ENCODE peak calls at places on chromosomes 1 and 21, in four cellular contexts. X, N, P and T are unnamed samples.

GRCh38 chr1:151947140-151947539 is 37.8 kb upstream of the THEM4 start:
- DNase-seq in X (no peak), N (no peak), P (no peak), T (no peak)

GRCh38 chr1:176119549-176119948 is 87.5 kb downstream of the COP1 start:
- DNase-seq in X (no peak), N (no peak), P (no peak), T (no peak)

GRCh38 chr1:98797506-98797905 is 136.0 kb downstream of the SNX7 start:
- DNase-seq in X (no peak), N (no peak), P (no peak), T (no peak)

GRCh38 chr1:101511501-101511900 is 274.7 kb downstream of the S1PR1 start:
- DNase-seq in X (no peak), N (no peak), P (no peak), T (no peak)

GRCh38 chr1:234862944-234863515 is 253.1 kb upstream of the IRF2BP2 start:
- DNase-seq in X (no peak), N (no peak), P (no peak), T (no peak)

GRCh38 chr1:113998361-113998760 is 19.1 kb downstream of the OLFML3 start:
- DNase-seq in X (no peak), N (no peak), P (no peak), T (no peak)

GRCh38 chr1:107532318-107532717 is 391.5 kb downstream of the NTNG1 start:
- DNase-seq in X (no peak), N (no peak), P (no peak), T (no peak)

GRCh38 chr1:211068976-211069375 is 65.0 kb downstream of the KCNH1 start:
- DNase-seq in X (no peak), N (no peak), P (no peak), T (no peak)

GRCh38 chr1:228194921-228195812 is 12.7 kb upstream of the OBSCN start:
- DNase-seq in X (no peak), N (no peak), P (no peak), T (no peak)

GRCh38 chr1:8944006-8944405 is 1.7 kb upstream of the CA6 start:
- DNase-seq in X (no peak), N (no peak), P (no peak), T (no peak)

GRCh38 chr1:212109713-212110112 is 74.2 kb downstream of the DTL start:
- DNase-seq in X (no peak), N (no peak), P (no peak), T (no peak)

GRCh38 chr1:181783208-181783607 is 278.3 kb downstream of the ZNF648 start:
- DNase-seq in X (no peak), N (no peak), P (no peak), T (no peak)

GRCh38 chr1:194618101-194618500 is 1431.7 kb upstream of the B3GALT2 start:
- DNase-seq in X (no peak), N (no peak), P (no peak), T (no peak)

GRCh38 chr1:18580087-18580486 is 50.6 kb upstream of the PAX7 start:
- DNase-seq in X (no peak), N (no peak), P (no peak), T (no peak)

GRCh38 chr1:197786280-197786679 is 11.0 kb upstream of the DENND1B start:
- DNase-seq in X (no peak), N (no peak), P (no peak), T (no peak)

GRCh38 chr1:166978795-166979194 is 3.5 kb upstream of the ILDR2 start:
- DNase-seq in X (no peak), N (no peak), P (no peak), T (no peak)

GRCh38 chr1:158864595-158864994 is 33.4 kb downstream of the MNDA start:
- DNase-seq in X (no peak), N (no peak), P (no peak), T (no peak)

GRCh38 chr1:56644064-56644940 is 812 bp upstream of the PRKAA2 start:
- DNase-seq in X (no peak), N (no peak), P (no peak), T (no peak)

GRCh38 chr1:10901091-10901893 is 104.8 kb upstream of the CASZ1 start:
- DNase-seq in X (no peak), N (no peak), P (no peak), T (no peak)

GRCh38 chr1:158951956-158952355 is 20.6 kb downstream of the PYHIN1 start:
- DNase-seq in X (peak), N (peak), P (peak), T (peak)

GRCh38 chr1:30809514-30810263 is 52.1 kb upstream of the LAPTM5 start:
- DNase-seq in X (peak), N (no peak), P (no peak), T (no peak)

GRCh38 chr1:17207966-17208418 is 3.1 kb downstream of the PADI1 start:
- DNase-seq in X (peak), N (peak), P (peak), T (peak)

GRCh38 chr1:40783001-40783905 is at the start of gene KCNQ4:
- DNase-seq in X (peak), N (peak), P (no peak), T (peak)

GRCh38 chr1:44239961-44240371 is 26.7 kb downstream of the DMAP1 start:
- DNase-seq in X (no peak), N (no peak), P (no peak), T (no peak)
- TF ChIP-seq SPI1 in X (no peak), N (no peak), P (no peak), T (no peak)

DNA sequence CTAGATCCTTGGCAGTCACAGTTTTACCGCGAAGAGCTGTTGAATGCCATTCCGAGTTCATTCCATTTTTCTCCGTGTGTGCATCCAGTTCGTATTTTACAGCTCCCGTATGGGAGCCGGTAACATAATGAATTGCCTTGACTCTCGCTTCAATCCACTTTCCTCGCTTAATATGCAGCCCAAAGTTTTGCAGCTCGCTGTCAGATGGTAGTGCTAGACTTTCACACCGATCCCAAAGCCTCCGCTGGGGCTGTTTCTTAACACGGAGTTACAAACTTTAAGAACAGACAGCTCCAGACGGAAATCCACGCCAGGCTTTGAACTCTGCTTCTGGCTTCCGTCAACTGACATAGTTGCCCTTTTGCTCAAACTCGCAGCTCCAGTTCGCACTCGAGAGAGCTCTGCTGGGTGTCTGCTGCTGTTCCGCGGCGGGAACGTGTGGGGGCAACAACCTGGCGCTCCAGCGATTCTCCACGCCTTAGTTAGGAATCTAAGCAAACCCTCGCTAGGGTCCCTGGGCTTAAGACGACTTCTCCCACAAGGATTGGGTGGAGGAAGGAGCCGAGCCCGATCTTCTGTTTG is 3.5 kb upstream of the ARID1A start:
- DNase-seq in X (peak), N (peak), P (peak), T (no peak)
- TF ChIP-seq POLR2AphosphoS5 in X (peak), N (peak), P (peak), T (peak)

DNA sequence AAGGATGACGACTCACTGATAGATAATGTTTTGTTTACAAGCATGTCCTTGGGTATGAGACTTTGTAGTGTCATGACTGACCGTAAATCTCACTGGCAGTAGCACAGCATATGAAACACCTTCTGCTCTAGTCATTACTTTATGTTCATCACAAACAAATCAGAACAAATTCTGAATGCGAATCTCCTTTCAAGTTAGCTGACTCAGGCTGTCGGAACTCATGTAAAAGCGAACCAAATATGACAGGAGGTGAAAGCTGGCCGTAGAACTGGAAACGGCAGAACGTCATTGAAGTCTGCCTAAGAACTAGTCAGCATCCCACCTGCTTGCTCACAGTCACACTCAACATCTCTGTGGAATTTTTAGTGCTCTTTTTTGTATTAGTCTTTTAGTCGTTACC is 143.9 kb downstream of the RGS7 start:
- DNase-seq in X (no peak), N (no peak), P (no peak), T (no peak)
- TF ChIP-seq SPI1 in X (no peak), N (no peak), P (no peak), T (no peak)

GRCh38 chr1:226827968-226828513 is 42.4 kb upstream of the PSEN2 start:
- DNase-seq in X (peak), N (peak), P (peak), T (peak)
- TF ChIP-seq POLR2AphosphoS5 in X (no peak), N (no peak), P (no peak), T (no peak)

GRCh38 chr1:201676061-201676644 is 137.2 kb downstream of the NAV1 start:
- DNase-seq in X (no peak), N (no peak), P (no peak), T (no peak)
- TF ChIP-seq SPI1 in X (no peak), N (no peak), P (no peak), T (no peak)

DNA sequence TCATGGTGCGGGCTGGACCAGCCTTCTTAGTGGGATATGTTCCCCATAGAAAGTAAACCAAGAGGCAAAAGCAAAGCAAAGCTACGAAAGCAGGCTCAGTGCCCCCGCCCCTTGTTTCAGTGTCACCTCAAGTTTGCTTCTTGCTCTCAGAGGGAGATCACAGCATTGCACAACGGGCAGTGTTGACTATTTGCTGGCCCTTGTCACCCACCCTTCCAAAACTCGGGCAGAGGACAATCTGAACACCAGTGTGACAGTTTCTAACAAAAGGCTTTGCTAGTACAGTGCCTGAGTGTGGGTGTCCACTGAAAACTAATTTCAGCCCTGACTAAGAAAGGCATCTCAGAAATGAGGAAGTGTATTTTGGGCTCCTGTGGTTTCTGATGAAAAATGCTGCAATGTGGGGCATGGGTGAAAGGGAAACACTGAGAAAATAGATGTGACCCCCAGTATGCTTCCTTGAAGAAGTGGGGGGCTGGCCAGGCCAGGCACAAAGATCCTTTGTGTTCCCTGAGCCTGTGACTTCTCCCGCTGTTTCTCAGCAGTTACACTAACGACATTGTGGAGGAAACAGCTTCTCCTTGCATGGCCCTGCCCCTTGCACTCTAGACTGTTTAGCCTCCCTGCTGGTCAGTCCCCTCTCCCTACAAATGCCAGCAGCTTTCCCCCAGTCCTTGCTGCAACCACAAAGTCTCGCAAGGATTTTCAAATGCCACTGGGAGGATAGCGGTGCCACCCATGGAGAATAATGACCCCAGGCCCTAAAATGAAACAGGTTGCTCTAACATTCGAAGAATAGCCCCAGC is 33.3 kb upstream of the KCNE1 start:
- DNase-seq in X (no peak), N (peak), P (peak), T (peak)
- TF ChIP-seq POLR2AphosphoS5 in X (no peak), N (no peak), P (peak), T (no peak)

GRCh38 chr1:206833741-206834140 is 31.7 kb upstream of the IL20 start:
- DNase-seq in X (no peak), N (no peak), P (no peak), T (no peak)

GRCh38 chr1:206834217-206834616 is 31.2 kb upstream of the IL20 start:
- DNase-seq in X (no peak), N (no peak), P (no peak), T (no peak)

GRCh38 chr1:206832352-206832751 is 33.1 kb upstream of the IL20 start:
- DNase-seq in X (no peak), N (no peak), P (no peak), T (no peak)

GRCh38 chr1:206831605-206832004 is 33.8 kb upstream of the IL20 start:
- DNase-seq in X (no peak), N (no peak), P (no peak), T (no peak)

DNA sequence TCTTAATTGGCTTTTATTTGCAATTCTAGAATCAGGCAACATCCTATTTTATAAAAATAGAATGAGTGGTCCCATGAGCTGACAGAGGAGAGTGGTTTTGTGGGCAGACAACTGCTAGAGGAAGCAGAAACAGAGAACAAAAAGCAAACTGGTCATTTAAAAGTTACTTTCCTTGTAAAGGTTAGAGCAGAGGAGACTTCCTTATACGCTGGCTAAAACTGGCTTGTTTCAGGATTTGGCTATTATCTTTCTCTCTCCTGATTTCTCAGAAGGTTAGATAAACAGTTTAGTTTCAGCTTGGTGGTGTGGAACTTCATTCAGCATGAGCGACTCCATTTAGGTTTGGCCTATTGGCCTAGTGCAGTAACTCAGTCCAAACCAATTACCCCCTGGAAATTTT is 32.3 kb upstream of the IL20 start:
- DNase-seq in X (no peak), N (peak), P (no peak), T (no peak)
- TF ChIP-seq SPI1 in X (no peak), N (peak), P (no peak), T (no peak)